ENCODE peak calls at places on chromosomes 13 and 19, in seven cellular contexts. R is activated effector memory CD4-positive, alpha-beta T cell treated with Interleukin-2 at 50 U/mL for 16 hours; N is effector memory CD4-positive, alpha-beta T cell; X is GM03348; T is T-helper 1 cell; F is stimulated activated CD8-positive, alpha-beta memory T cell treated with anti-CD3 and anti-CD28 coated beads, Interleukin-4, amount 100 ng/mL, for 1 hour; B is left colon. M is an unnamed sample.

GRCh38 chr13:21668665-21669599 is 1.9 kb upstream of the FGF9 start:
- DNase-seq in R (peak), N (peak), X (peak), T (peak), F (no peak), B (peak), M (no peak)

GRCh38 chr13:28819748-28820098 is 416 bp upstream of the MTUS2 start:
- DNase-seq in R (peak), N (peak), X (peak), T (peak), F (no peak), B (peak), M (no peak)

GRCh38 chr13:47230155-47230554 is 333.3 kb upstream of the HTR2A start:
- DNase-seq in R (no peak), N (no peak), X (no peak), T (no peak), F (no peak), B (no peak), M (no peak)

GRCh38 chr13:64314286-64314685 is 2898.6 kb upstream of the PCDH20 start:
- DNase-seq in R (no peak), N (no peak), X (no peak), T (no peak), F (no peak), B (no peak), M (no peak)

GRCh38 chr13:49681837-49682236 is 9.4 kb downstream of the EBPL start:
- DNase-seq in R (no peak), N (no peak), X (peak), T (no peak), F (no peak), B (no peak), M (no peak)

GRCh38 chr19:35166100-35167063 is 11.8 kb downstream of the FXYD5 start:
- DNase-seq in R (no peak), N (no peak), X (no peak), T (no peak), F (no peak), B (no peak), M (no peak)

GRCh38 chr13:33138441-33138840 is 122.2 kb downstream of the KL start:
- DNase-seq in R (no peak), N (no peak), X (no peak), T (no peak), F (no peak), B (no peak), M (no peak)

GRCh38 chr13:106617561-106617960 is 49.6 kb upstream of the ARGLU1 start:
- DNase-seq in R (no peak), N (no peak), X (peak), T (no peak), F (no peak), B (no peak), M (no peak)

GRCh38 chr13:44768233-44768632 is 192.1 kb upstream of the TSC22D1 start:
- DNase-seq in R (no peak), N (no peak), X (no peak), T (peak), F (no peak), B (no peak), M (no peak)

GRCh38 chr13:47178090-47178950 is 281.5 kb upstream of the HTR2A start:
- DNase-seq in R (no peak), N (no peak), X (no peak), T (no peak), F (no peak), B (no peak), M (no peak)

GRCh38 chr13:80400164-80400767 is 59.3 kb upstream of the SPRY2 start:
- DNase-seq in R (no peak), N (no peak), X (no peak), T (no peak), F (no peak), B (no peak), M (no peak)

GRCh38 chr13:48579167-48579918 is 46.5 kb upstream of the RCBTB2 start:
- DNase-seq in R (no peak), N (no peak), X (no peak), T (no peak), F (no peak), B (peak), M (no peak)

GRCh38 chr19:33299061-33299665 is 3.2 kb downstream of the CEBPA start:
- DNase-seq in R (no peak), N (no peak), X (no peak), T (no peak), F (no peak), B (no peak), M (no peak)

GRCh38 chr13:80100636-80101035 is 240.3 kb downstream of the SPRY2 start:
- DNase-seq in R (no peak), N (no peak), X (peak), T (no peak), F (no peak), B (no peak), M (no peak)

GRCh38 chr13:33348366-33348765 is 62.8 kb upstream of the STARD13 start:
- DNase-seq in R (no peak), N (no peak), X (peak), T (no peak), F (no peak), B (no peak), M (no peak)

GRCh38 chr13:30027569-30028455 is 177.4 kb upstream of the UBL3 start:
- DNase-seq in R (no peak), N (no peak), X (no peak), T (no peak), F (no peak), B (no peak), M (no peak)

GRCh38 chr13:32117696-32118095 is 86.1 kb downstream of the FRY start:
- DNase-seq in R (no peak), N (no peak), X (no peak), T (no peak), F (no peak), B (no peak), M (no peak)

GRCh38 chr13:87677043-87677333 is 5.8 kb downstream of the SLITRK5 start:
- DNase-seq in R (no peak), N (no peak), X (no peak), T (no peak), F (no peak), B (no peak), M (no peak)

GRCh38 chr13:92074658-92075057 is 676.2 kb downstream of the GPC5 start:
- DNase-seq in R (no peak), N (no peak), X (no peak), T (no peak), F (no peak), B (peak), M (peak)

GRCh38 chr13:25916119-25916518 is 135.7 kb downstream of the SHISA2 start:
- DNase-seq in R (no peak), N (no peak), X (no peak), T (no peak), F (no peak), B (no peak), M (no peak)

GRCh38 chr19:38784224-38784623 is 4.8 kb upstream of the LGALS7B start:
- DNase-seq in R (no peak), N (no peak), X (no peak), T (no peak), F (no peak), B (no peak), M (no peak)

GRCh38 chr19:3397266-3398022 is 31.1 kb downstream of the NFIC start:
- DNase-seq in R (no peak), N (no peak), X (peak), T (no peak), F (no peak), B (peak), M (no peak)

GRCh38 chr13:51396352-51396751 is 56.5 kb downstream of the INTS6 start:
- DNase-seq in R (no peak), N (no peak), X (peak), T (no peak), F (no peak), B (no peak), M (no peak)

GRCh38 chr13:20711301-20712044 is 8.0 kb downstream of the IL17D start:
- DNase-seq in R (no peak), N (no peak), X (no peak), T (no peak), F (no peak), B (no peak), M (no peak)

GRCh38 chr13:29105779-29106178 is 285.6 kb downstream of the MTUS2 start:
- DNase-seq in R (no peak), N (no peak), X (no peak), T (no peak), F (no peak), B (no peak), M (no peak)

GRCh38 chr13:43242040-43242439 is 218.7 kb downstream of the DNAJC15 start:
- DNase-seq in R (no peak), N (no peak), X (no peak), T (no peak), F (no peak), B (no peak), M (no peak)

GRCh38 chr19:54952591-54953344 is 5.4 kb upstream of the NLRP7 start:
- DNase-seq in R (no peak), N (no peak), X (no peak), T (no peak), F (no peak), B (no peak), M (no peak)

GRCh38 chr19:53910170-53910518 is 1.1 kb downstream of the CACNG7 start:
- DNase-seq in R (no peak), N (no peak), X (no peak), T (no peak), F (no peak), B (no peak), M (no peak)

GRCh38 chr19:50510121-50510670 is 795 bp downstream of the JOSD2 start:
- DNase-seq in R (no peak), N (no peak), X (peak), T (no peak), F (no peak), B (no peak), M (no peak)

GRCh38 chr19:13825489-13826475 is 30.5 kb downstream of the ZSWIM4 start:
- DNase-seq in R (no peak), N (no peak), X (peak), T (no peak), F (no peak), B (peak), M (no peak)

GRCh38 chr19:54388001-54388802 is 23.5 kb upstream of the LAIR1 start:
- DNase-seq in R (peak), N (peak), X (peak), T (peak), F (no peak), B (peak), M (no peak)

GRCh38 chr13:97346097-97346496 is 87.9 kb upstream of the RAP2A start:
- DNase-seq in R (no peak), N (no peak), X (no peak), T (no peak), F (no peak), B (no peak), M (no peak)

GRCh38 chr13:102561933-102562332 is 34.9 kb upstream of the TPP2 start:
- DNase-seq in R (no peak), N (no peak), X (no peak), T (no peak), F (no peak), B (no peak), M (no peak)

GRCh38 chr19:6773323-6773931 is 919 bp downstream of the VAV1 start:
- DNase-seq in R (peak), N (peak), X (no peak), T (peak), F (peak), B (peak), M (no peak)

GRCh38 chr19:662207-662961 is 630 bp downstream of the RNF126 start:
- DNase-seq in R (peak), N (peak), X (peak), T (peak), F (peak), B (peak), M (no peak)

GRCh38 chr19:35395762-35396199 is 24.9 kb downstream of the GPR42 start:
- DNase-seq in R (no peak), N (no peak), X (peak), T (no peak), F (no peak), B (peak), M (no peak)

GRCh38 chr19:43705729-43706128 is 10.1 kb upstream of the IRGC start:
- DNase-seq in R (no peak), N (no peak), X (no peak), T (no peak), F (no peak), B (no peak), M (no peak)

M was measured in NCI-H2171.